ENCODE peak calls at places on chromosome 14, in four cellular contexts. X is pancreas, G is endothelial cell, V is mucosa of descending colon. Y is an unnamed sample.

GRCh38 chr14:61526405-61527312 is 168.7 kb upstream of the HIF1A start:
- DNase-seq in V (peak; percentile 52), X (peak; percentile 95), G (no peak), Y (peak; percentile 64)

GRCh38 chr14:34498684-34499412 is 36.8 kb upstream of the SPTSSA start:
- DNase-seq in X (no peak), G (no peak), V (no peak), Y (peak; percentile 78)

GRCh38 chr14:49880267-49881064 is 12.4 kb upstream of the ARF6 start:
- DNase-seq in X (no peak), V (no peak), G (no peak), Y (no peak)

GRCh38 chr14:44979740-44980346 is 17.9 kb downstream of the TOGARAM1 start:
- DNase-seq in X (no peak), G (no peak), V (peak; percentile 34), Y (no peak)

GRCh38 chr14:72632727-72633126 is 261.2 kb downstream of the DPF3 start:
- DNase-seq in X (no peak), V (no peak), G (no peak), Y (no peak)

GRCh38 chr14:23430016-23430732 is 5.3 kb downstream of the MYH7 start:
- DNase-seq in V (no peak), X (no peak), G (no peak), Y (no peak)

GRCh38 chr14:37623971-37624370 is 28.5 kb downstream of the TTC6 start:
- DNase-seq in G (no peak), V (no peak), X (no peak), Y (peak; percentile 76)

GRCh38 chr14:34355584-34356266 is 106.3 kb downstream of the SPTSSA start:
- DNase-seq in X (no peak), G (peak; percentile 4), V (no peak), Y (peak; percentile 67)

GRCh38 chr14:99790978-99791376 is 2.2 kb upstream of the EML1 start:
- DNase-seq in G (no peak), X (no peak), V (no peak), Y (peak; percentile 85)

DNA sequence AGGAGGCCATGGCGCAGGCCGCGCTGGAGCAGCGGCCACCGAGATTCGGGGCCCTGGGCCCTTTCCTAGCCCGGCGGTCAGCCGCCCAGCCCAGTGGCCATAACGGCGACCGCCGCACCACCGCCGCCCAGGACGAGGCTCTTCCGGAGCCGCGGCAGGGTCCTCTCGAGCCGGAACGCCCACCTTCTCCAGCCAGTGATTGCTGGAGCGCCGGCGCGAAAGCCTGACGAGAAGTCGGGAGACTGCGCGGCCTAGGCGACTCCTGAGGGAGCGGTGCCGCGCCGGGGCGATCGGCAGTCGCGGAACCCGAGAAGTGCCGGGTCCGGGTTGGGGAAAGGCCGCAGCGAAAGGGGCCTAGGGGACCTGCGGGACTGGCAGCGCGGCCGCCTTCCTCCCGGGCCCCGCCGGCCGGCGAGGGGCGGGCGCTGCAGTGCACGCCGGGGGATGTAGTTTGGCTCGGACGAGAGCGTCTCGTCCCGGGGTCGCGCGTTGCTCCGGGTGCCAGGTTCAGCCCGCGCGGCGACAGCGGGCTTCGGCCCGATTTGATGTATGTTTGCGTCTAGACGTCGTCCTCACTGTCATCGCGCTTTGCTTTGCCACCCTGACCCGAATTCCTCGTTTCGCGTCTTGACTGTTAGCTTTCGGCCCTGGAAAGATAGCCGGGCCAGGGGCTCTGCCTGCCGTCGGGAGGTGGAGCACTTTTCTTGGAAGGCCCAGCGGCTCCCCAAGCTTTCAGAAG is at the start of gene VTI1B:
- DNase-seq in V (peak; percentile 88), X (peak; percentile 78), G (peak; percentile 82), Y (peak; percentile 67)
- TF ChIP-seq CTCF in V (no peak), X (no peak), G (no peak), Y (no peak)

GRCh38 chr14:100816950-100817901 is 8.7 kb upstream of the MEG3 start:
- DNase-seq in G (no peak), X (no peak), V (no peak), Y (no peak)
- TF ChIP-seq CTCF in G (no peak), X (no peak), V (no peak), Y (no peak)

GRCh38 chr14:95998656-95999055 is 40.5 kb upstream of the C14orf132 start:
- DNase-seq in V (no peak), X (no peak), G (no peak), Y (peak; percentile 17)
- TF ChIP-seq CTCF in V (no peak), X (peak; percentile 13), G (no peak), Y (peak; percentile 52)

GRCh38 chr14:91105673-91106072 is 8.2 kb upstream of the DGLUCY start:
- DNase-seq in X (no peak), G (no peak), V (no peak), Y (no peak)

GRCh38 chr14:91108941-91109611 is 4.8 kb upstream of the DGLUCY start:
- DNase-seq in V (peak; percentile 71), G (no peak), X (peak; percentile 27), Y (peak; percentile 76)

GRCh38 chr14:91100086-91100485 is 13.8 kb upstream of the DGLUCY start:
- DNase-seq in G (no peak), X (no peak), V (no peak), Y (no peak)

GRCh38 chr14:91098591-91098990 is 15.3 kb upstream of the DGLUCY start:
- DNase-seq in G (no peak), V (no peak), X (no peak), Y (no peak)

DNA sequence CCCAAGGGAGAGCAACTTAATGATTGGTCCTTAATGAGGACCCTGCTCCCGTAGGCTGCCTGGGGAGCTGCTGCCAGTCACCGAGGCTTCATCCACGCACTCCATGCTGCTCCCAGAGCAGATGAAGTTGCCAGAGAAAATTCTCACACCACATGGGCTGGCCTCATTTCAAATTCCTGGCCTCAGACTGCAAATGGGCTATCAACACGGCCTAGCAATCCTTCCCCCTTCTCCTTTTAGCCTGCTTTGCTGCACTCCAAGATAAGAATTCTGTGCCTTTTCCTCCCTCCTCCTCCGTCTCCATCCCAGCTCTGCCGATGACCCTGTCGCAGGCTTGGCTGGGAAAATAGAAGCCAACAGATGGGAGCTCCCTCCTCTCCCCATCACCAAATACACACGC is 10.8 kb upstream of the DGLUCY start:
- DNase-seq in V (no peak), G (no peak), X (no peak), Y (no peak)
- TF ChIP-seq CTCF in V (no peak), G (no peak), X (no peak), Y (no peak)

GRCh38 chr14:103600503-103600902 is 28.5 kb upstream of the KLC1 start:
- DNase-seq in X (no peak), G (no peak), V (no peak), Y (no peak)
- TF ChIP-seq CTCF in X (no peak), G (no peak), V (no peak), Y (no peak)